ENCODE peak calls at places on chromosome 3, in ten cellular contexts. W is KBM-7; V is astrocyte of the spinal cord; Q is activated CD4-positive, alpha-beta memory T cell treated with anti-CD3 and anti-CD28 coated beads for 36 hours; T is A549; O is NCI-H1436; J is HCEC 1CT; C is H4; F is fibroblast of the conjunctiva; X is AG04450. M is an unnamed sample.

GRCh38 chr3:102457644-102458043 is 22.8 kb downstream of the ZPLD1 start:
- DNase-seq in X (no peak), Q (no peak), F (no peak), V (no peak), W (no peak), J (no peak), O (no peak), C (no peak), T (no peak), M (no peak)

GRCh38 chr3:157248590-157249425 is 88.9 kb upstream of the CCNL1 start:
- DNase-seq in J (peak), O (no peak), F (peak), W (peak), X (peak), Q (no peak), C (peak), V (peak), T (peak), M (peak)

GRCh38 chr3:178457506-178457905 is 78.7 kb upstream of the KCNMB2 start:
- DNase-seq in C (no peak), Q (no peak), O (no peak), J (no peak), X (no peak), W (no peak), V (no peak), F (no peak), T (no peak), M (no peak)

GRCh38 chr3:127011270-127011992 is 28.5 kb downstream of the PLXNA1 start:
- DNase-seq in T (no peak), C (no peak), O (peak), X (no peak), Q (no peak), J (no peak), V (peak), F (peak), W (no peak), M (no peak)

GRCh38 chr3:133135303-133135702 is 97.1 kb downstream of the TMEM108 start:
- DNase-seq in Q (no peak), W (no peak), C (no peak), V (no peak), T (no peak), F (no peak), X (no peak), O (peak), J (no peak), M (no peak)

GRCh38 chr3:175988401-175988800 is 1129.3 kb downstream of the NAALADL2 start:
- DNase-seq in O (no peak), Q (no peak), W (no peak), T (no peak), J (no peak), C (no peak), X (no peak), V (no peak), F (no peak), M (no peak)

GRCh38 chr3:47016934-47017435 is 37.5 kb downstream of the NBEAL2 start:
- DNase-seq in W (peak), T (no peak), X (peak), V (peak), C (peak), F (no peak), Q (peak), J (peak), O (no peak), M (peak)

GRCh38 chr3:188272481-188273372 is 118.8 kb downstream of the LPP start:
- DNase-seq in O (no peak), T (peak), X (peak), J (peak), F (no peak), V (peak), C (peak), W (no peak), Q (no peak), M (peak)

GRCh38 chr3:150434263-150434662 is 26.2 kb downstream of the TSC22D2 start:
- DNase-seq in J (no peak), Q (no peak), T (no peak), W (no peak), C (no peak), F (no peak), X (no peak), O (no peak), V (no peak), M (no peak)

GRCh38 chr3:89367166-89367565 is 259.7 kb downstream of the EPHA3 start:
- DNase-seq in Q (no peak), X (no peak), W (no peak), J (no peak), C (no peak), F (no peak), T (no peak), O (no peak), V (no peak), M (no peak)

GRCh38 chr3:143628971-143629370 is 219.3 kb downstream of the SLC9A9 start:
- DNase-seq in X (no peak), J (peak), T (no peak), O (no peak), F (no peak), V (peak), W (no peak), C (no peak), Q (no peak), M (no peak)

GRCh38 chr3:197366301-197367044 is 68.1 kb upstream of the DLG1 start:
- DNase-seq in T (no peak), X (no peak), O (no peak), W (no peak), V (peak), J (no peak), F (no peak), Q (no peak), C (peak), M (peak)

M was measured in retinal pigment epithelial cell.